ENCODE peak calls at places on chromosomes 11 and 22, in seven cellular contexts. Y, R, T, M, O, N and P are unnamed samples.

GRCh38 chr11:70782401-70782913 is 384.1 kb downstream of the CTTN start:
- DNase-seq in Y (no peak), N (no peak), O (no peak), T (no peak), M (no peak), R (no peak), P (no peak)

GRCh38 chr11:112539165-112539564 is 278.5 kb upstream of the PLET1 start:
- DNase-seq in Y (no peak), R (no peak), T (no peak), O (no peak), N (no peak), M (no peak), P (no peak)

GRCh38 chr22:24730864-24731263 is 43.7 kb downstream of the PIWIL3 start:
- DNase-seq in R (no peak), N (no peak), Y (no peak), T (no peak), M (no peak), O (no peak), P (no peak)

GRCh38 chr11:44855138-44855849 is 95.4 kb downstream of the TP53I11 start:
- DNase-seq in R (no peak), N (no peak), O (no peak), Y (no peak), M (no peak), T (no peak), P (no peak)

GRCh38 chr11:55852141-55852540 is 13.6 kb downstream of the OR5D16 start:
- DNase-seq in N (no peak), O (no peak), R (no peak), Y (no peak), T (no peak), M (no peak), P (no peak)

GRCh38 chr11:66225054-66225453 is 43.4 kb upstream of the RAB1B start:
- DNase-seq in Y (no peak), N (no peak), T (no peak), O (no peak), R (no peak), M (no peak), P (no peak)

GRCh38 chr11:65424200-65425104 is 1.9 kb downstream of the NEAT1 start:
- DNase-seq in R (peak; percentile 70), Y (peak; percentile 75), M (no peak), O (peak; percentile 43), N (no peak), T (peak; percentile 51), P (no peak)

GRCh38 chr11:66337103-66337899 is 1.1 kb upstream of the RIN1 start:
- DNase-seq in O (peak; percentile 23), N (peak; percentile 44), T (no peak), M (no peak), Y (peak; percentile 69), R (no peak), P (no peak)

GRCh38 chr11:33819278-33819677 is 45.0 kb upstream of the FBXO3 start:
- DNase-seq in M (no peak), O (no peak), R (no peak), Y (no peak), T (no peak), N (no peak), P (peak; percentile 50)

GRCh38 chr11:43825217-43825816 is 55.3 kb upstream of the ALKBH3 start:
- DNase-seq in O (peak; percentile 27), T (no peak), R (no peak), M (no peak), Y (no peak), N (no peak), P (no peak)

GRCh38 chr11:6568191-6568918 is 35.1 kb downstream of the RRP8 start:
- DNase-seq in R (no peak), N (peak; percentile 65), O (peak; percentile 45), Y (no peak), T (no peak), M (no peak), P (peak; percentile 64)

GRCh38 chr11:46296520-46297448 is 19.3 kb downstream of the CREB3L1 start:
- DNase-seq in Y (no peak), N (peak; percentile 95), O (peak; percentile 98), R (peak; percentile 83), T (peak; percentile 86), M (no peak), P (no peak)

GRCh38 chr11:62614275-62614674 is 1.2 kb downstream of the ROM1 start:
- DNase-seq in M (no peak), T (no peak), R (no peak), N (no peak), O (no peak), Y (no peak), P (peak; percentile 77)

GRCh38 chr22:46758867-46759290 is 3.6 kb upstream of the TBC1D22A start:
- DNase-seq in N (peak; percentile 71), R (peak; percentile 42), O (peak; percentile 53), Y (no peak), T (no peak), M (no peak), P (no peak)

GRCh38 chr11:123180166-123180565 is 14.9 kb downstream of the CLMP start:
- DNase-seq in Y (no peak), N (no peak), R (no peak), M (no peak), T (no peak), O (no peak), P (no peak)

GRCh38 chr11:71342116-71342515 is 89.7 kb upstream of the SHANK2 start:
- DNase-seq in T (no peak), R (no peak), O (no peak), N (no peak), Y (no peak), M (no peak), P (no peak)

GRCh38 chr11:73321342-73322110 is 13.4 kb downstream of the ARHGEF17 start:
- DNase-seq in N (no peak), Y (no peak), O (peak; percentile 54), R (peak; percentile 70), M (no peak), T (peak; percentile 73), P (no peak)

GRCh38 chr22:40517631-40518030 is 118.9 kb downstream of the MRTFA start:
- DNase-seq in O (no peak), T (no peak), Y (no peak), N (no peak), R (no peak), M (no peak), P (no peak)

GRCh38 chr22:40511604-40512003 is 124.9 kb downstream of the MRTFA start:
- DNase-seq in M (no peak), O (no peak), N (no peak), Y (no peak), R (no peak), T (no peak), P (no peak)

GRCh38 chr22:40510965-40511364 is 125.6 kb downstream of the MRTFA start:
- DNase-seq in R (no peak), M (no peak), O (no peak), N (no peak), Y (no peak), T (no peak), P (no peak)

GRCh38 chr22:40509401-40510134 is 127.0 kb downstream of the MRTFA start:
- DNase-seq in R (peak; percentile 84), O (peak; percentile 79), N (no peak), M (no peak), T (peak; percentile 69), Y (no peak), P (no peak)

GRCh38 chr22:40512426-40513136 is 123.9 kb downstream of the MRTFA start:
- DNase-seq in O (peak; percentile 88), N (no peak), Y (peak; percentile 81), R (peak; percentile 71), T (no peak), M (no peak), P (no peak)
- H3K27ac ChIP-seq in O (peak overlapping the region; percentile 92), N (no peak overlapping the region), Y (peak overlapping the region; percentile 87), R (peak overlapping the region; percentile 86), T (peak overlapping the region; percentile 95), M (peak overlapping the region; percentile 3), P (no peak overlapping the region)

DNA sequence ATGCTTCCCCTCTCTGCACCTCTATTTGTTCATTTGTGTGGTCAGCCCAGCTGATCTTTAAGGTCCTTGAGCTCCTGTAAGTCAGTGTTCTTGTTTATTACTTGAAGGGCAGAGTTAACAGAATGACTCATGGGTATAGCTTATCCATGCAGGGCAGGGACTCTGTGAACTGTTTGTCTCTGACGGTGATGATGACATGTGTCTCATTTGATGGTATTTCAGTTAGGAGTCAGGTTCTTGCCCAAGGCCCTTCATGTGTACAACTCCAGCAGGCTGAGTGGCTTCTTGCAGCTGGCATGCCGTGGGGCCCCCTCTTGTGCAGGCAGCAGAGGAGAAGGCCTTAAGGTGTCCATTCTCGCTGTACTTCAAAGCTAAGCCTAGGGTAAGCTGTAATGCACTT is 165.1 kb downstream of the DBX1 start:
- DNase-seq in O (peak; percentile 86), N (no peak), R (no peak), Y (no peak), M (no peak), T (no peak), P (no peak)
- H3K27ac ChIP-seq in O (peak overlapping the region; percentile 48), N (no peak overlapping the region), R (peak overlapping the region; percentile 36), Y (peak overlapping the region; percentile 57), M (no peak overlapping the region), T (no peak overlapping the region), P (no peak overlapping the region)

DNA sequence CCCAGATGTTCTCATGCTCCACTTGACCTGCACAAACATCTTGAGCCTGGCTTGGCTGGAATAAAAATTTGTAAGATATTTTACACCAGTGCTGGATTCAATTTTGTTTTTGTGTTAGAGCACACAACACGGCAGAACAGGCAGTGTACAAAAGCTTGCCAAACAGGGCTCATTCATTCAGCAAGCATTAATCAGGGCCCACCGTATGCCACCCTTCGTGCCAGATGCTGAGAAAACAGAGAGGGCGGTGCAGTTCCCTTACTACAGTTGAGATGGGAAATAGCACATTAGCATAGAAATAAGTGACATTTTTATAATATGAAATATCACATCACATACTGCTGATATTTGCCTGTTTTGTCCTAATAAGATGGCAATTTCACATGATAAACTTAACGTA is 133.2 kb upstream of the PARVA start:
- DNase-seq in Y (no peak), N (no peak), M (no peak), O (no peak), T (no peak), R (no peak), P (no peak)
- H3K27ac ChIP-seq in Y (peak overlapping the region; percentile 93), N (no peak overlapping the region), M (no peak overlapping the region), O (no peak overlapping the region), T (no peak overlapping the region), R (no peak overlapping the region), P (no peak overlapping the region)

GRCh38 chr11:69039501-69039900 is 9.2 kb upstream of the TPCN2 start:
- DNase-seq in O (no peak), T (no peak), M (no peak), N (no peak), R (no peak), Y (no peak), P (no peak)

GRCh38 chr11:69040581-69041260 is 8.0 kb upstream of the TPCN2 start:
- DNase-seq in T (no peak), N (no peak), M (no peak), R (no peak), O (peak; percentile 57), Y (no peak), P (no peak)

GRCh38 chr11:69040051-69040450 is 8.7 kb upstream of the TPCN2 start:
- DNase-seq in O (no peak), T (no peak), Y (no peak), R (no peak), M (no peak), N (no peak), P (no peak)

GRCh38 chr11:69044111-69045013 is 4.4 kb upstream of the TPCN2 start:
- DNase-seq in Y (peak; percentile 85), O (peak; percentile 53), R (peak; percentile 62), M (no peak), N (peak; percentile 82), T (peak; percentile 69), P (peak; percentile 46)

DNA sequence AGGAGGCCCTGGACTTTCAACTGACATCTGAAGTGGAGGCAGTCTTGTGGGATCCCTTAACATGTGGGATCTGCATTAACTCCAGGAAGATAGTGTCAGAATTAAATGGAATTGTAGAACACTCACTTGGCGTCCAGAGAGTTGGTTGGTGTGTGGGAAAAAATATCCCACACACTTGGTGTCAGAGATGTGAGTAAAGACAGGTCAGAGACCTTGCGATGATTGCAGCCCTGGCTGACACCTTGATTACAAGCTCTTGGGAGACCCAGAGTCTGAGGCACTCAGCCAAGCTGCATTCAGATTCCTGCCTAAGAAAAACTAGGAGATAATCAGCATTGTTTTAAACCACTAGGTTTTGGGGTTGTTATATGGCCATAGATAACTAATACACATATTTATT is 7.2 kb upstream of the TPCN2 start:
- DNase-seq in Y (no peak), O (no peak), M (no peak), T (no peak), R (no peak), N (no peak), P (no peak)
- H3K27ac ChIP-seq in Y (no peak overlapping the region), O (peak overlapping the region; percentile 11), M (no peak overlapping the region), T (peak overlapping the region; percentile 19), R (no peak overlapping the region), N (no peak overlapping the region), P (no peak overlapping the region)